ENCODE peak calls at places on chromosomes 11 and 22, in six cellular contexts. One of them, this sample, is unnamed.

GRCh38 chr22:48098243-48098935 is 1335.9 kb downstream of the TBC1D22A start:
- DNase-seq in psoas muscle: no peak
- DNase-seq in right atrium auricular region: no peak
- DNase-seq in lower lobe of right lung: no peak
- DNase-seq in SK-N-SH: no peak
- DNase-seq in ovary: no peak
- DNase-seq in this sample: no peak

GRCh38 chr11:116558504-116559252 is 214.1 kb downstream of the BUD13 start:
- DNase-seq in psoas muscle: no peak
- DNase-seq in right atrium auricular region: no peak
- DNase-seq in lower lobe of right lung: no peak
- DNase-seq in SK-N-SH: no peak
- DNase-seq in ovary: no peak
- DNase-seq in this sample: peak; percentile 28

GRCh38 chr11:109697140-109697843 is 275.3 kb downstream of the C11orf87 start:
- DNase-seq in psoas muscle: no peak
- DNase-seq in right atrium auricular region: no peak
- DNase-seq in lower lobe of right lung: no peak
- DNase-seq in SK-N-SH: peak; percentile 35
- DNase-seq in ovary: no peak
- DNase-seq in this sample: peak; percentile 79

GRCh38 chr11:95792700-95793099 is 2.4 kb downstream of the CEP57 start:
- DNase-seq in psoas muscle: no peak
- DNase-seq in right atrium auricular region: no peak
- DNase-seq in lower lobe of right lung: no peak
- DNase-seq in SK-N-SH: no peak
- DNase-seq in ovary: no peak
- DNase-seq in this sample: no peak

GRCh38 chr22:31142285-31142684 is 2.0 kb upstream of the PLA2G3 start:
- DNase-seq in psoas muscle: no peak
- DNase-seq in right atrium auricular region: no peak
- DNase-seq in lower lobe of right lung: no peak
- DNase-seq in SK-N-SH: no peak
- DNase-seq in ovary: no peak
- DNase-seq in this sample: no peak

GRCh38 chr11:12261551-12261950 is 115.8 kb upstream of the PARVA start:
- DNase-seq in psoas muscle: no peak
- DNase-seq in right atrium auricular region: no peak
- DNase-seq in lower lobe of right lung: no peak
- DNase-seq in SK-N-SH: no peak
- DNase-seq in ovary: no peak
- DNase-seq in this sample: no peak

GRCh38 chr11:69636512-69636866 is 4.5 kb upstream of the CCND1 start:
- DNase-seq in psoas muscle: peak; percentile 78
- DNase-seq in right atrium auricular region: peak; percentile 86
- DNase-seq in lower lobe of right lung: peak; percentile 80
- DNase-seq in SK-N-SH: no peak
- DNase-seq in ovary: peak; percentile 25
- DNase-seq in this sample: peak; percentile 98

GRCh38 chr11:43789700-43790443 is 90.8 kb upstream of the ALKBH3 start:
- DNase-seq in psoas muscle: no peak
- DNase-seq in right atrium auricular region: no peak
- DNase-seq in lower lobe of right lung: no peak
- DNase-seq in SK-N-SH: no peak
- DNase-seq in ovary: no peak
- DNase-seq in this sample: peak; percentile 52

GRCh38 chr22:21832291-21833290 is 34.9 kb downstream of the MAPK1 start:
- DNase-seq in psoas muscle: no peak
- DNase-seq in right atrium auricular region: no peak
- DNase-seq in lower lobe of right lung: no peak
- DNase-seq in SK-N-SH: no peak
- DNase-seq in ovary: no peak
- DNase-seq in this sample: peak; percentile 26

GRCh38 chr11:128482512-128483191 is 104.7 kb downstream of the ETS1 start:
- DNase-seq in psoas muscle: peak; percentile 70
- DNase-seq in right atrium auricular region: no peak
- DNase-seq in lower lobe of right lung: no peak
- DNase-seq in SK-N-SH: no peak
- DNase-seq in ovary: no peak
- DNase-seq in this sample: peak; percentile 92

GRCh38 chr11:911031-911889 is 650 bp upstream of the CHID1 start:
- DNase-seq in psoas muscle: peak; percentile 73
- DNase-seq in right atrium auricular region: peak; percentile 69
- DNase-seq in lower lobe of right lung: peak; percentile 74
- DNase-seq in SK-N-SH: no peak
- DNase-seq in ovary: peak; percentile 42
- DNase-seq in this sample: peak; percentile 64

GRCh38 chr11:71962428-71963038 is 33.7 kb downstream of the RNF121 start:
- DNase-seq in psoas muscle: no peak
- DNase-seq in right atrium auricular region: no peak
- DNase-seq in lower lobe of right lung: no peak
- DNase-seq in SK-N-SH: no peak
- DNase-seq in ovary: no peak
- DNase-seq in this sample: no peak

GRCh38 chr11:47551086-47551485 is 1.8 kb downstream of the CELF1 start:
- DNase-seq in psoas muscle: no peak
- DNase-seq in right atrium auricular region: no peak
- DNase-seq in lower lobe of right lung: no peak
- DNase-seq in SK-N-SH: peak; percentile 37
- DNase-seq in ovary: no peak
- DNase-seq in this sample: peak; percentile 47

GRCh38 chr11:106156290-106156937 is 79.0 kb downstream of the AASDHPPT start:
- DNase-seq in psoas muscle: no peak
- DNase-seq in right atrium auricular region: no peak
- DNase-seq in lower lobe of right lung: no peak
- DNase-seq in SK-N-SH: peak; percentile 27
- DNase-seq in ovary: peak; percentile 15
- DNase-seq in this sample: peak; percentile 53
- H3K4me3 ChIP-seq in psoas muscle: no peak overlapping the region
- H3K4me3 ChIP-seq in right atrium auricular region: no peak overlapping the region
- H3K4me3 ChIP-seq in lower lobe of right lung: no peak overlapping the region
- H3K4me3 ChIP-seq in SK-N-SH: no peak overlapping the region
- H3K4me3 ChIP-seq in ovary: no peak overlapping the region
- H3K4me3 ChIP-seq in this sample: no peak overlapping the region

GRCh38 chr22:19764636-19765476 is 4.3 kb downstream of the TBX1 start:
- DNase-seq in psoas muscle: no peak
- DNase-seq in right atrium auricular region: no peak
- DNase-seq in lower lobe of right lung: no peak
- DNase-seq in SK-N-SH: no peak
- DNase-seq in ovary: no peak
- DNase-seq in this sample: no peak

GRCh38 chr22:19765477-19766234 is 5.1 kb downstream of the TBX1 start:
- DNase-seq in psoas muscle: no peak
- DNase-seq in right atrium auricular region: no peak
- DNase-seq in lower lobe of right lung: no peak
- DNase-seq in SK-N-SH: no peak
- DNase-seq in ovary: no peak
- DNase-seq in this sample: no peak

GRCh38 chr22:19767427-19768380 is 7.1 kb downstream of the TBX1 start:
- DNase-seq in psoas muscle: peak; percentile 68
- DNase-seq in right atrium auricular region: no peak
- DNase-seq in lower lobe of right lung: no peak
- DNase-seq in SK-N-SH: no peak
- DNase-seq in ovary: no peak
- DNase-seq in this sample: no peak

GRCh38 chr22:19766506-19767426 is 6.2 kb downstream of the TBX1 start:
- DNase-seq in psoas muscle: peak; percentile 76
- DNase-seq in right atrium auricular region: peak; percentile 62
- DNase-seq in lower lobe of right lung: peak; percentile 81
- DNase-seq in SK-N-SH: peak; percentile 78
- DNase-seq in ovary: no peak
- DNase-seq in this sample: peak; percentile 50

GRCh38 chr22:19766235-19766505 is 5.6 kb downstream of the TBX1 start:
- DNase-seq in psoas muscle: peak; percentile 33
- DNase-seq in right atrium auricular region: no peak
- DNase-seq in lower lobe of right lung: no peak
- DNase-seq in SK-N-SH: peak; percentile 68
- DNase-seq in ovary: no peak
- DNase-seq in this sample: no peak
- H3K27me3 ChIP-seq in psoas muscle: peaks cover 13% of the 10 kb centered on the region
- H3K27me3 ChIP-seq in right atrium auricular region: peaks cover 50% of the 10 kb centered on the region
- H3K27me3 ChIP-seq in lower lobe of right lung: peaks cover 98% of the 10 kb centered on the region
- H3K27me3 ChIP-seq in SK-N-SH: peaks cover 34% of the 10 kb centered on the region
- H3K27me3 ChIP-seq in ovary: no peaks in the 10 kb centered on the region
- H3K27me3 ChIP-seq in this sample: peaks cover 100% of the 10 kb centered on the region

DNA sequence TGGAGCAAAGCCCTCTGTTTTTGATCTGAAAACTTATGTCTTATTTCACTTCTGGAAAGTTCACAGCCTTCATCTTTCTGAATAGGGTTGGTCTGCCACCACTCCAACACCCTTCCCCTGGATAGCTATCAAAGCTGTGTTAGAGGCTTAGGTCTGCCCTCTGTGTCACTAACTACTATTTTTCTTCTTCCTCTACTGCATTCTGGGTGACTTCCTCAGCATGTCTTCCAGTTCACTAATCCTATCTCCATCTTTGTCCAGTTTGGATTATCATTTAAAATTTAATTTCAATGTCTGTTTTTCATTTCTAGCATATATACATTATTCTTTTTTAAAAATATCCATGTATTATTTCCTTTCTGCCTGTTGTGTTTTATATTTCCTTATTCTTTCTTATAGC is 84.6 kb downstream of the ZNRF3 start:
- DNase-seq in psoas muscle: no peak
- DNase-seq in right atrium auricular region: no peak
- DNase-seq in lower lobe of right lung: no peak
- DNase-seq in SK-N-SH: no peak
- DNase-seq in ovary: no peak
- DNase-seq in this sample: no peak
- H3K9me3 ChIP-seq in psoas muscle: no peaks in the 10 kb centered on the region
- H3K9me3 ChIP-seq in right atrium auricular region: no peaks in the 10 kb centered on the region
- H3K9me3 ChIP-seq in lower lobe of right lung: no peaks in the 10 kb centered on the region
- H3K9me3 ChIP-seq in SK-N-SH: no peaks in the 10 kb centered on the region
- H3K9me3 ChIP-seq in ovary: no peaks in the 10 kb centered on the region
- H3K9me3 ChIP-seq in this sample: no peaks in the 10 kb centered on the region

DNA sequence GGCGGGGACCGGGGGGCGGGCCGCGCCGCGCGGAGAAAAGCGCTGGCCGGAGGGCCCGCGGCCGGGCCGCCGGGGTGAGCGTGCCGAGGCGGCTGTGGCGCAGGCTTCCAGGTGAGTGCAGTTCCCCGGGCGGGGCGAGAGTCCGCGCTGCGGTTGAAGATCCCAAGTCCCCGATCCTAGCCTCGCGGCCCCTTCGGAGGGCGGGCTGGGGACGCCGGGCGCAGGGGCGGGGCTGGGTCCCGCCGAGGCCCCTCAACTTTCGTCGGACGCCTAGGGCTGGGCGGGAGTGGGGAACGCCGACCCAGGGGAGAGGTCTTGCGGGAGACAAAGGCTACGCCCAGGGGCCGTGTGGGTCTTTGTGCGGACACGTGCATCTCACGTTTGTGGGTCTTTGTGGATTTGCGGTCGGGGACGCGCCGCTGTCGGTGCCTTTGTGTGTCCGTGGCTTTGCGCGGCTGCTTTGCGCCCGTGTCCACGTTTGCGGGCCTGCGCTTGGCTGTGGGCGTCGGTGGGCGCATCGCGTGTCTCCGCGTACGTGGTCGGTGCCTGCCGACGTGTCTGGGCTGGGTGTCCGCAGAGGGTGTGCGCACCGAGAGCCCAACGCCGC is at the start of gene TSKU:
- DNase-seq in psoas muscle: no peak
- DNase-seq in right atrium auricular region: no peak
- DNase-seq in lower lobe of right lung: peak; percentile 63
- DNase-seq in SK-N-SH: no peak
- DNase-seq in ovary: peak; percentile 46
- DNase-seq in this sample: no peak
- H3K4me3 ChIP-seq in psoas muscle: peak within 1 kb of the TSS; percentile 80
- H3K4me3 ChIP-seq in right atrium auricular region: peak within 1 kb of the TSS; percentile 81
- H3K4me3 ChIP-seq in lower lobe of right lung: peak within 1 kb of the TSS; percentile 87
- H3K4me3 ChIP-seq in SK-N-SH: peak within 1 kb of the TSS; percentile 90
- H3K4me3 ChIP-seq in ovary: peak within 1 kb of the TSS; percentile 94
- H3K4me3 ChIP-seq in this sample: peak within 1 kb of the TSS; percentile 49

GRCh38 chr11:2555891-2556290 is 111.1 kb downstream of the KCNQ1 start:
- DNase-seq in psoas muscle: no peak
- DNase-seq in right atrium auricular region: no peak
- DNase-seq in lower lobe of right lung: no peak
- DNase-seq in SK-N-SH: no peak
- DNase-seq in ovary: no peak
- DNase-seq in this sample: no peak

GRCh38 chr11:2553198-2553597 is 108.4 kb downstream of the KCNQ1 start:
- DNase-seq in psoas muscle: no peak
- DNase-seq in right atrium auricular region: no peak
- DNase-seq in lower lobe of right lung: no peak
- DNase-seq in SK-N-SH: no peak
- DNase-seq in ovary: no peak
- DNase-seq in this sample: no peak

GRCh38 chr11:2553886-2554285 is 109.1 kb downstream of the KCNQ1 start:
- DNase-seq in psoas muscle: peak; percentile 30
- DNase-seq in right atrium auricular region: no peak
- DNase-seq in lower lobe of right lung: peak; percentile 46
- DNase-seq in SK-N-SH: no peak
- DNase-seq in ovary: no peak
- DNase-seq in this sample: no peak

GRCh38 chr11:2555376-2555775 is 110.6 kb downstream of the KCNQ1 start:
- DNase-seq in psoas muscle: no peak
- DNase-seq in right atrium auricular region: no peak
- DNase-seq in lower lobe of right lung: peak; percentile 30
- DNase-seq in SK-N-SH: no peak
- DNase-seq in ovary: no peak
- DNase-seq in this sample: no peak

GRCh38 chr11:2554338-2555240 is 109.8 kb downstream of the KCNQ1 start:
- DNase-seq in psoas muscle: no peak
- DNase-seq in right atrium auricular region: no peak
- DNase-seq in lower lobe of right lung: peak; percentile 45
- DNase-seq in SK-N-SH: no peak
- DNase-seq in ovary: no peak
- DNase-seq in this sample: no peak
- H3K27me3 ChIP-seq in psoas muscle: no peaks in the 10 kb centered on the region
- H3K27me3 ChIP-seq in right atrium auricular region: no peaks in the 10 kb centered on the region
- H3K27me3 ChIP-seq in lower lobe of right lung: no peaks in the 10 kb centered on the region
- H3K27me3 ChIP-seq in SK-N-SH: no peaks in the 10 kb centered on the region
- H3K27me3 ChIP-seq in ovary: no peaks in the 10 kb centered on the region
- H3K27me3 ChIP-seq in this sample: no peaks in the 10 kb centered on the region

GRCh38 chr22:35664955-35665577 is 16.8 kb downstream of the APOL6 start:
- DNase-seq in psoas muscle: no peak
- DNase-seq in right atrium auricular region: no peak
- DNase-seq in lower lobe of right lung: no peak
- DNase-seq in SK-N-SH: no peak
- DNase-seq in ovary: no peak
- DNase-seq in this sample: no peak
- H3K9me3 ChIP-seq in psoas muscle: no peaks in the 10 kb centered on the region
- H3K9me3 ChIP-seq in right atrium auricular region: no peaks in the 10 kb centered on the region
- H3K9me3 ChIP-seq in lower lobe of right lung: peaks cover 6% of the 10 kb centered on the region
- H3K9me3 ChIP-seq in SK-N-SH: peaks cover 9% of the 10 kb centered on the region
- H3K9me3 ChIP-seq in ovary: no peaks in the 10 kb centered on the region
- H3K9me3 ChIP-seq in this sample: peaks cover 3% of the 10 kb centered on the region

This sample was measured in cardiac muscle cell.